ENCODE peak calls at places on chromosomes 16 and 17, in five cellular contexts. E, P, S, I and H are unnamed samples.
A peak's percentile ranks its signal among the peaks of the same experiment; 100 is the strongest.

GRCh38 chr17:79919862-79920720 is 80.9 kb upstream of the CBX4 start:
- DNase-seq in E (no peak), P (no peak), S (no peak), I (no peak), H (no peak)

GRCh38 chr17:21025446-21025845 is 17.4 kb downstream of the USP22 start:
- DNase-seq in E (no peak), P (no peak), S (no peak), I (peak; percentile 54), H (no peak)

GRCh38 chr16:20850981-20851380 is 44.7 kb downstream of the REXO5 start:
- DNase-seq in E (no peak), P (no peak), S (peak; percentile 28), I (peak; percentile 18), H (no peak)

GRCh38 chr17:1029196-1029911 is 32.4 kb downstream of the TIMM22 start:
- DNase-seq in E (no peak), P (no peak), S (peak; percentile 81), I (peak; percentile 73), H (no peak)

GRCh38 chr16:68473358-68474064 is 25.2 kb upstream of the SMPD3 start:
- DNase-seq in E (no peak), P (no peak), S (no peak), I (no peak), H (no peak)

GRCh38 chr16:13909872-13910303 is 10.1 kb upstream of the ERCC4 start:
- DNase-seq in E (no peak), P (no peak), S (no peak), I (peak; percentile 75), H (no peak)

GRCh38 chr17:66717680-66718079 is 117.2 kb upstream of the CACNG5 start:
- DNase-seq in E (no peak), P (peak; percentile 48), S (no peak), I (peak; percentile 12), H (peak; percentile 44)

GRCh38 chr17:68080411-68081150 is 45.0 kb downstream of the KPNA2 start:
- DNase-seq in E (no peak), P (peak; percentile 41), S (no peak), I (no peak), H (no peak)

GRCh38 chr17:79006001-79006400 is 3.6 kb downstream of the CANT1 start:
- DNase-seq in E (no peak), P (no peak), S (no peak), I (no peak), H (no peak)

GRCh38 chr16:4270595-4270994 is 2.2 kb downstream of the TFAP4 start:
- DNase-seq in E (no peak), P (no peak), S (no peak), I (no peak), H (no peak)
- H4K8ac ChIP-seq in E (peak overlapping the region; percentile 82), P (no peak overlapping the region), S (no peak overlapping the region), I (peak overlapping the region; percentile 99), H (no peak overlapping the region)

GRCh38 chr16:81879625-81880024 is 100.5 kb downstream of the PLCG2 start:
- DNase-seq in E (peak; percentile 8), P (no peak), S (no peak), I (no peak), H (peak; percentile 19)
- H3K18ac ChIP-seq in E (no peak overlapping the region), P (no peak overlapping the region), S (no peak overlapping the region), I (no peak overlapping the region), H (no peak overlapping the region)

GRCh38 chr17:29615048-29615385 is 7.7 kb downstream of the CORO6 start:
- DNase-seq in E (no peak), P (no peak), S (peak; percentile 50), I (no peak), H (no peak)
- H4K8ac ChIP-seq in E (no peak overlapping the region), P (no peak overlapping the region), S (peak overlapping the region; percentile 64), I (no peak overlapping the region), H (no peak overlapping the region)

GRCh38 chr17:83010323-83011200 is 68.8 kb upstream of the METRNL start:
- DNase-seq in E (no peak), P (no peak), S (peak; percentile 52), I (peak; percentile 69), H (peak; percentile 20)
- H3K18ac ChIP-seq in E (peak overlapping the region; percentile 59), P (peak overlapping the region; percentile 39), S (no peak overlapping the region), I (no peak overlapping the region), H (no peak overlapping the region)

GRCh38 chr17:48791128-48792032 is 25.6 kb downstream of the TTLL6 start:
- DNase-seq in E (peak; percentile 67), P (peak; percentile 93), S (peak; percentile 89), I (peak; percentile 79), H (peak; percentile 93)
- H4K8ac ChIP-seq in E (no peak overlapping the region), P (no peak overlapping the region), S (peak overlapping the region; percentile 54), I (no peak overlapping the region), H (no peak overlapping the region)

DNA sequence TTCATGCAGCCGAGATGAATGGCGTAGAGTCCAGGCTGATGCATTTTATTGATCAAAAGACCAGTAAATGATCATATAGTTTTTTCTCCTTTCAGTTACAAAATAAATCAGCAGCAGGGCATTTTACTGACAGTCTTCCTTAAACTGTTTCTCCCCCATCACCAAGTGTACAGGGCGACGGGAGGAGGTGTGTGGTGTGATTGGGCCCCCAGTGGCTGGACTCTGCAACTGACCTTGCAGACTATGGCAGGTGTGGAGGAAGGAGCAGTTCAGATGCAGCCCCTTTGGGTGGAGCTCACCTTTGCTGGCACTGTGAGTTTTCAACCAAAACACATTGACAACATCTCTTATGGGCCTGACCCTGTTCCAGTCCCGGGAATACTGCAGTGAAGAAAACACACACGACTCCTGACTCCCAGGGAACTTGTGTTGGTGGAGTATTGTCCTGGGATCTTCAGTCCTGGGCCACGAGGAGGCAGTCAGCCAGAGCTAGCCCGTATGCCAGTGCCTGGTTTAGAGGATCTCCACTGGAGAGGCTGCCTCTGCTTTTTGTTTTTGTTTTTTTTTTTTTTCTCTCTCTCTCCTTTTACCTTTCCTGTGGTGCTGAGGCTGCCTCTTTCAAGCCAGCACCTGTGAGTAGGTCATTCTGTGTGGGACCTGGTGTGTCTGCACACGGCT is 29.8 kb downstream of the KIAA0513 start:
- DNase-seq in E (no peak), P (peak; percentile 61), S (no peak), I (no peak), H (peak; percentile 41)
- H3K18ac ChIP-seq in E (no peak overlapping the region), P (no peak overlapping the region), S (no peak overlapping the region), I (no peak overlapping the region), H (no peak overlapping the region)